ENCODE peak calls at places on chromosome 22, in eight cellular contexts. H, N, F, D, S, C, W and E are unnamed samples.
A peak's percentile ranks its signal among the peaks of the same experiment; 100 is the strongest.

GRCh38 chr22:44870021-44870420 is 117.6 kb downstream of the ARHGAP8 start:
- DNase-seq in H (no peak), N (no peak), F (no peak), D (no peak), S (no peak), C (peak; percentile 41), W (no peak), E (peak; percentile 65)

GRCh38 chr22:39003165-39003638 is 10.9 kb upstream of the APOBEC3C start:
- DNase-seq in H (peak; percentile 72), N (peak; percentile 83), F (peak; percentile 83), D (peak; percentile 52), S (peak; percentile 64), C (peak; percentile 88), W (peak; percentile 54), E (peak; percentile 53)

GRCh38 chr22:39277135-39277607 is 32.4 kb upstream of the PDGFB start:
- DNase-seq in H (no peak), N (no peak), F (peak; percentile 96), D (no peak), S (no peak), C (peak; percentile 85), W (no peak), E (no peak)

GRCh38 chr22:31093090-31093850 is 12.2 kb downstream of the SMTN start:
- DNase-seq in H (no peak), N (peak; percentile 6), F (no peak), D (no peak), S (peak; percentile 55), C (no peak), W (peak; percentile 81), E (peak; percentile 68)

GRCh38 chr22:49213731-49214352 is 613.8 kb downstream of the BRD1 start:
- DNase-seq in H (no peak), N (no peak), F (no peak), D (no peak), S (no peak), C (no peak), W (no peak), E (no peak)

GRCh38 chr22:50246242-50247175 is 1.7 kb upstream of the TUBGCP6 start:
- DNase-seq in H (no peak), N (no peak), F (no peak), D (no peak), S (no peak), C (no peak), W (no peak), E (no peak)

GRCh38 chr22:46357711-46358505 is 22.4 kb downstream of the TRMU start:
- DNase-seq in H (no peak), N (no peak), F (no peak), D (no peak), S (no peak), C (no peak), W (no peak), E (no peak)

GRCh38 chr22:47847281-47847890 is 1084.9 kb downstream of the TBC1D22A start:
- DNase-seq in H (no peak), N (no peak), F (no peak), D (no peak), S (no peak), C (no peak), W (no peak), E (peak; percentile 72)

GRCh38 chr22:48954781-48955311 is 872.8 kb downstream of the BRD1 start:
- DNase-seq in H (no peak), N (no peak), F (no peak), D (no peak), S (no peak), C (no peak), W (no peak), E (no peak)